ENCODE peak calls at places on chromosomes 12 and 14, in six cellular contexts. U is CD8-positive, alpha-beta T cell; B is SJSA1; X is fibroblast of lung; S is Peyer's patch; N is Panc1. Z is an unnamed sample.

GRCh38 chr14:26984318-26985177 is 386.7 kb upstream of the NOVA1 start:
- DNase-seq in U (no peak), B (peak; percentile 8), X (peak; percentile 55), S (peak; percentile 75), N (peak; percentile 24), Z (peak; percentile 19)

GRCh38 chr12:12194206-12194605 is 72.6 kb downstream of the LRP6 start:
- DNase-seq in U (no peak), B (peak; percentile 16), X (peak; percentile 68), S (no peak), N (no peak), Z (no peak)

GRCh38 chr12:3553681-3554546 is 62.9 kb downstream of the PRMT8 start:
- DNase-seq in U (no peak), B (no peak), X (no peak), S (peak; percentile 23), N (no peak), Z (no peak)

GRCh38 chr12:105109465-105110212 is 2.1 kb downstream of the WASHC4 start:
- DNase-seq in U (no peak), B (peak; percentile 52), X (peak; percentile 61), S (peak; percentile 61), N (no peak), Z (no peak)

GRCh38 chr12:45670339-45671065 is 59.0 kb upstream of the ARID2 start:
- DNase-seq in U (no peak), B (no peak), X (no peak), S (no peak), N (no peak), Z (peak; percentile 86)

GRCh38 chr14:105944632-105945610 is 418.5 kb downstream of the TMEM121 start:
- DNase-seq in U (peak; percentile 73), B (peak; percentile 28), X (no peak), S (peak; percentile 88), N (peak; percentile 8), Z (peak; percentile 57)

GRCh38 chr12:40226652-40227051 is 1.9 kb downstream of the LRRK2 start:
- DNase-seq in U (no peak), B (no peak), X (peak; percentile 90), S (peak; percentile 60), N (no peak), Z (no peak)

GRCh38 chr12:93208011-93208410 is 169.7 kb upstream of the NUDT4 start:
- DNase-seq in U (no peak), B (no peak), X (no peak), S (no peak), N (no peak), Z (no peak)

GRCh38 chr12:47734725-47735480 is 9.6 kb upstream of the ENDOU start:
- DNase-seq in U (no peak), B (no peak), X (no peak), S (no peak), N (no peak), Z (no peak)

GRCh38 chr14:57898837-57899572 is 33.1 kb upstream of the SLC35F4 start:
- DNase-seq in U (no peak), B (no peak), X (no peak), S (no peak), N (no peak), Z (no peak)

GRCh38 chr12:30989754-30990153 is 63.2 kb downstream of the TSPAN11 start:
- DNase-seq in U (no peak), B (no peak), X (peak; percentile 3), S (peak; percentile 49), N (no peak), Z (peak; percentile 35)

GRCh38 chr14:67418368-67419174 is 6.6 kb upstream of the PLEK2 start:
- DNase-seq in U (no peak), B (no peak), X (no peak), S (peak; percentile 85), N (no peak), Z (no peak)

GRCh38 chr14:95309261-95310051 is 10.3 kb downstream of the CLMN start:
- DNase-seq in U (no peak), B (no peak), X (no peak), S (no peak), N (no peak), Z (no peak)

GRCh38 chr12:123126294-123127144 is 24.4 kb downstream of the PITPNM2 start:
- DNase-seq in U (no peak), B (no peak), X (peak; percentile 99), S (peak; percentile 68), N (peak; percentile 78), Z (no peak)

GRCh38 chr12:51821423-51822260 is 26.9 kb downstream of the FIGNL2 start:
- DNase-seq in U (no peak), B (no peak), X (no peak), S (no peak), N (no peak), Z (no peak)

GRCh38 chr12:85076688-85077430 is 40.7 kb downstream of the LRRIQ1 start:
- DNase-seq in U (no peak), B (peak; percentile 20), X (peak; percentile 94), S (no peak), N (peak; percentile 48), Z (no peak)

GRCh38 chr14:88002421-88002820 is 2.5 kb upstream of the GPR65 start:
- DNase-seq in U (no peak), B (no peak), X (no peak), S (no peak), N (no peak), Z (peak; percentile 74)

GRCh38 chr12:52396656-52397055 is 9.5 kb downstream of the KRT82 start:
- DNase-seq in U (no peak), B (no peak), X (no peak), S (no peak), N (no peak), Z (no peak)

GRCh38 chr14:21102472-21103164 is 1.8 kb downstream of the TMEM253 start:
- DNase-seq in U (no peak), B (no peak), X (no peak), S (no peak), N (no peak), Z (no peak)

GRCh38 chr12:108696111-108696995 is 35.0 kb downstream of the CORO1C start:
- DNase-seq in U (no peak), B (peak; percentile 87), X (peak; percentile 100), S (no peak), N (no peak), Z (no peak)

GRCh38 chr12:104406164-104406563 is 50.6 kb upstream of the CHST11 start:
- DNase-seq in U (no peak), B (no peak), X (no peak), S (no peak), N (no peak), Z (no peak)

GRCh38 chr12:25529738-25530137 is 23.3 kb downstream of the LMNTD1 start:
- DNase-seq in U (no peak), B (no peak), X (peak; percentile 52), S (no peak), N (no peak), Z (no peak)

GRCh38 chr12:55847603-55848329 is 5.0 kb upstream of the MMP19 start:
- DNase-seq in U (no peak), B (peak; percentile 84), X (peak; percentile 99), S (peak; percentile 88), N (no peak), Z (peak; percentile 68)

GRCh38 chr12:68119724-68120211 is 39.8 kb downstream of the IFNG start:
- DNase-seq in U (no peak), B (no peak), X (peak; percentile 6), S (no peak), N (no peak), Z (no peak)

GRCh38 chr12:52779914-52780313 is 2.8 kb upstream of the KRT76 start:
- DNase-seq in U (no peak), B (peak; percentile 76), X (no peak), S (no peak), N (no peak), Z (no peak)

GRCh38 chr12:41302979-41303403 is 114.9 kb downstream of the PDZRN4 start:
- DNase-seq in U (no peak), B (peak; percentile 12), X (no peak), S (no peak), N (no peak), Z (no peak)

GRCh38 chr12:46473634-46474201 is 101.1 kb upstream of the SLC38A2 start:
- DNase-seq in U (no peak), B (peak; percentile 100), X (peak; percentile 96), S (peak; percentile 79), N (no peak), Z (peak; percentile 83)

DNA sequence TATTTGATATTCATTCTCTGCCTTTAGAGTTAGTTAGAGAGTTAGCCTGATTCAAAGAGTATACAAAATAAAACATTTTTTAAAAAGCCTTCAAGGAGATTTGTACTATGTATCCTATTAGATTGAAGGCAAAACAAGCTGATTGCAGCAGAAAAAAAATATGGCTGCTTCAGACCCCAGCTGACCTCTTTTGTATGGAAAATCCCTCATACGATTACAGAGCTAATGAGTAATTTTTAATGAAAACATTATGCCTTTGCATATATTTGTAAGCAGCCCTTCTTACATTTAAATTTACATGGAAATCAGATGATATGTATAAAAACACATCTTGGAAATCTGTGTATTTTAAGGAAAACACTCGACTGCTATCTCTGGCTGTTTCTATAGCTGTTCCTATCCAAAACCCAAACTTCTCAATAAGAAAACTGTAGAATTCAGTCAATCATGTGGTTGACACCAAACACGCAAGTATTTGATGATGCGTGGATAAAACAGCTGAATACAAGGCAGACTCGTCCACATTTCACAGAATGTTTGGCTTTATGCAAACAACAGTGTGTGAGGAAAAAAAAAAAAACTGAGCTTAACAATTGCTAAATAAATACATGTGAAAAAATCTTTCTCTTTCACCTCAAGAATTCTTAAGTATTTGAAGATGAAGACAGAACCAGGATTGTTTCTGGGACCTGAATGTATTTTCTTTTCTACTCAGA is 275.3 kb downstream of the EGLN3 start:
- DNase-seq in U (no peak), B (no peak), X (peak; percentile 47), S (no peak), N (no peak), Z (no peak)
- H3K27ac ChIP-seq in U (no peak overlapping the region), B (peak overlapping the region; percentile 14), X (no peak overlapping the region), S (no peak overlapping the region), N (no peak overlapping the region), Z (no peak overlapping the region)

GRCh38 chr14:74391479-74391878 is 34.5 kb downstream of the SYNDIG1L start:
- DNase-seq in U (no peak), B (no peak), X (no peak), S (no peak), N (no peak), Z (no peak)
- H3K27me3 ChIP-seq in U (no peaks in the 10 kb centered on the region), B (peaks cover 8% of the 10 kb centered on the region), X (peaks cover 14% of the 10 kb centered on the region), S (no peaks in the 10 kb centered on the region), N (peaks cover 2% of the 10 kb centered on the region), Z (no peaks in the 10 kb centered on the region)

GRCh38 chr14:24710403-24711063 is 76.5 kb upstream of the GZMB start:
- DNase-seq in U (peak; percentile 40), B (peak; percentile 16), X (peak; percentile 40), S (peak; percentile 83), N (no peak), Z (peak; percentile 47)
- H3K4me3 ChIP-seq in U (no peak overlapping the region), B (no peak overlapping the region), X (no peak overlapping the region), S (no peak overlapping the region), N (no peak overlapping the region), Z (no peak overlapping the region)

DNA sequence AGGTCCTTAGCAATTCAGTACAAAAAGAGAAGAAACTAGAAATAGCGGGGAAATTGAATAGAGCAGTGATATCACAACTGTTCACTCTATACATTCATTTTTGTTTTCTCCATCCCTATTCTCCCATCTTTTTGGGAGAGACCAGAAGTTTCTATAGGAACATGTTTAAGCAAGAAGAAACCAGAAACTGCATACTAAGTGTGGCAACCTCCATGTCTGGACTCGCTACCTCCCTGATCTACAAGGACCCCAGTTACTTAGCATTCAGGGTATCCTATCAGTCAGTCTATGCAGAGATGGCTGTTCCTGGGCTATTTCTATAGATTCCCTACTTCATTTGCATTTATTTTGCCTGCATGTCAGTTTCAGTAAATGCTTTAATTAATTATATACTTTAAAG is 178.6 kb downstream of the PHLDA1 start:
- DNase-seq in U (no peak), B (no peak), X (no peak), S (no peak), N (no peak), Z (no peak)
- H3K27ac ChIP-seq in U (no peak overlapping the region), B (no peak overlapping the region), X (no peak overlapping the region), S (no peak overlapping the region), N (peak overlapping the region; percentile 92), Z (no peak overlapping the region)

GRCh38 chr12:117208811-117209455 is 18.7 kb upstream of the FBXO21 start:
- DNase-seq in U (no peak), B (no peak), X (no peak), S (no peak), N (no peak), Z (no peak)
- H3K27me3 ChIP-seq in U (no peaks in the 10 kb centered on the region), B (peaks cover 3% of the 10 kb centered on the region), X (no peaks in the 10 kb centered on the region), S (no peaks in the 10 kb centered on the region), N (no peaks in the 10 kb centered on the region), Z (peaks cover 3% of the 10 kb centered on the region)